ENCODE peak calls at places on chromosome 12, in five cellular contexts. Q, B, M, J and S are unnamed samples.

GRCh38 chr12:25372002-25372401 is 121.3 kb upstream of the KRAS start:
- DNase-seq in J (no peak), M (no peak), Q (no peak), B (no peak), S (no peak)

GRCh38 chr12:46608431-46609280 is 217.1 kb downstream of the SLC38A4 start:
- DNase-seq in B (no peak), M (no peak), J (peak; percentile 80), Q (no peak), S (no peak)

GRCh38 chr12:57270966-57271470 is 20.0 kb upstream of the STAC3 start:
- DNase-seq in M (no peak), B (no peak), Q (no peak), J (no peak), S (no peak)

GRCh38 chr12:128682542-128683315 is 141.0 kb downstream of the SLC15A4 start:
- DNase-seq in M (no peak), Q (no peak), J (no peak), B (no peak), S (no peak)

GRCh38 chr12:69570545-69571399 is 14.5 kb upstream of the CCT2 start:
- DNase-seq in J (no peak), M (peak; percentile 27), B (no peak), Q (no peak), S (peak; percentile 37)

GRCh38 chr12:75571651-75572050 is 60.2 kb upstream of the KRR1 start:
- DNase-seq in B (no peak), J (no peak), Q (no peak), M (no peak), S (no peak)

GRCh38 chr12:23949212-23950010 is at the start of gene SOX5:
- DNase-seq in B (peak; percentile 34), Q (peak; percentile 33), J (no peak), M (no peak), S (peak; percentile 56)

GRCh38 chr12:59079029-59079428 is 158.7 kb upstream of the LRIG3 start:
- DNase-seq in B (no peak), M (no peak), J (no peak), Q (no peak), S (no peak)

GRCh38 chr12:108004368-108004767 is 124.7 kb upstream of the WSCD2 start:
- DNase-seq in J (no peak), M (no peak), Q (no peak), B (no peak), S (no peak)

GRCh38 chr12:82923935-82924334 is 237.2 kb downstream of the TMTC2 start:
- DNase-seq in B (no peak), M (no peak), J (no peak), Q (no peak), S (no peak)

GRCh38 chr12:66647034-66647691 is 31.7 kb downstream of the GRIP1 start:
- DNase-seq in B (no peak), Q (peak; percentile 87), M (no peak), J (peak; percentile 84), S (no peak)